ENCODE peak calls at places on chromosomes 12 and 14, in eight cellular contexts. F is HTR-8/SVneo; U is GM04504; A is GM23338; G is Kasumi-1; E is stimulated activated CD8-positive, alpha-beta memory T cell treated with anti-CD3 and anti-CD28 coated beads, Interleukin-15, amount 100 ng/mL, for 24 hours; C is ascending aorta; R is CD8-positive, alpha-beta T cell. P is an unnamed sample.

GRCh38 chr12:23611320-23611719 is 338.1 kb downstream of the SOX5 start:
- DNase-seq in G (no peak), U (no peak), C (no peak), F (no peak), E (no peak), R (no peak), A (no peak), P (no peak)

GRCh38 chr12:6372403-6373003 is 2.9 kb downstream of the SCNN1A start:
- DNase-seq in C (no peak), U (peak), G (peak), F (peak), R (no peak), A (peak), E (no peak), P (peak)

GRCh38 chr14:103705158-103705523 is 10.1 kb downstream of the XRCC3 start:
- DNase-seq in A (no peak), U (no peak), R (no peak), F (no peak), G (no peak), C (no peak), E (no peak), P (peak)

GRCh38 chr14:99382781-99383456 is 97.7 kb downstream of the SETD3 start:
- DNase-seq in R (no peak), C (no peak), U (no peak), F (peak), A (no peak), E (no peak), G (no peak), P (no peak)

GRCh38 chr14:104749111-104749649 is 3.8 kb upstream of the SIVA1 start:
- DNase-seq in R (no peak), E (no peak), A (no peak), U (peak), F (no peak), C (peak), G (no peak), P (no peak)

GRCh38 chr14:64682173-64682710 is 22.0 kb upstream of the PLEKHG3 start:
- DNase-seq in E (no peak), U (no peak), A (peak), C (peak), F (no peak), G (no peak), R (no peak), P (no peak)

GRCh38 chr12:93645702-93646101 is 31.5 kb upstream of the CRADD start:
- DNase-seq in U (no peak), G (no peak), E (no peak), R (no peak), A (no peak), F (no peak), C (no peak), P (no peak)

GRCh38 chr12:121461048-121461447 is 61.1 kb downstream of the RNF34 start:
- DNase-seq in U (no peak), C (no peak), G (no peak), A (no peak), E (no peak), R (no peak), F (no peak), P (no peak)

GRCh38 chr12:66548338-66549049 is 130.4 kb downstream of the GRIP1 start:
- DNase-seq in G (peak), E (no peak), U (no peak), F (no peak), C (no peak), A (peak), R (no peak), P (no peak)

GRCh38 chr14:20632831-20633771 is 8.4 kb downstream of the OR6S1 start:
- DNase-seq in F (no peak), C (no peak), R (peak), G (peak), A (peak), E (no peak), U (peak), P (peak)

GRCh38 chr12:102910137-102910536 is 6.9 kb downstream of the PAH start:
- DNase-seq in G (no peak), E (no peak), R (no peak), C (no peak), U (no peak), A (no peak), F (no peak), P (no peak)

GRCh38 chr12:8493084-8493483 is 20.2 kb upstream of the CLEC4D start:
- DNase-seq in C (no peak), A (no peak), F (no peak), G (peak), R (no peak), U (no peak), E (no peak), P (no peak)

GRCh38 chr12:27822076-27822712 is 42.2 kb upstream of the MANSC4 start:
- DNase-seq in A (no peak), G (no peak), R (peak), E (peak), F (peak), U (peak), C (no peak), P (peak)

GRCh38 chr12:29429999-29430698 is 49.2 kb upstream of the ERGIC2 start:
- DNase-seq in E (no peak), F (no peak), G (no peak), U (no peak), R (no peak), C (no peak), A (no peak), P (no peak)

GRCh38 chr14:95679995-95680735 is 6.1 kb upstream of the TCL1B start:
- DNase-seq in A (peak), G (no peak), U (no peak), C (no peak), E (no peak), R (no peak), F (no peak), P (no peak)

GRCh38 chr12:119940881-119941280 is 48.2 kb upstream of the BICDL1 start:
- DNase-seq in F (peak), U (peak), G (no peak), C (no peak), E (no peak), R (no peak), A (peak), P (peak)

GRCh38 chr12:116582610-116583009 is 23.4 kb downstream of the MAP1LC3B2 start:
- DNase-seq in U (no peak), A (no peak), G (no peak), E (no peak), C (no peak), R (no peak), F (no peak), P (no peak)

GRCh38 chr12:64757778-64758177 is 1.4 kb downstream of the GNS start:
- DNase-seq in F (no peak), R (no peak), U (no peak), G (no peak), C (no peak), E (no peak), A (no peak), P (no peak)

GRCh38 chr12:76916170-76916540 is 37.3 kb upstream of the CSRP2 start:
- DNase-seq in U (no peak), A (no peak), R (no peak), F (no peak), G (no peak), C (no peak), E (no peak), P (no peak)

GRCh38 chr12:132175496-132176357 is 31.5 kb downstream of the NOC4L start:
- DNase-seq in U (no peak), G (no peak), R (no peak), F (no peak), E (no peak), A (no peak), C (no peak), P (no peak)

GRCh38 chr14:55482936-55483605 is 42.7 kb upstream of the TBPL2 start:
- DNase-seq in C (no peak), F (peak), R (no peak), U (no peak), E (no peak), A (no peak), G (no peak), P (peak)

GRCh38 chr14:31717294-31718085 is 156.3 kb downstream of the NUBPL start:
- DNase-seq in R (no peak), U (no peak), E (no peak), F (no peak), G (no peak), C (no peak), A (no peak), P (no peak)

GRCh38 chr14:94816113-94816512 is 46.2 kb upstream of the GSC start:
- DNase-seq in R (no peak), C (no peak), U (no peak), F (no peak), A (peak), E (no peak), G (no peak), P (no peak)

GRCh38 chr12:89695100-89695499 is 13.5 kb downstream of the ATP2B1 start:
- DNase-seq in G (no peak), C (no peak), A (no peak), U (no peak), R (no peak), E (no peak), F (no peak), P (peak)

GRCh38 chr12:65106948-65107347 is 14.2 kb downstream of the WIF1 start:
- DNase-seq in R (no peak), E (no peak), F (no peak), C (no peak), U (no peak), G (peak), A (peak), P (peak)

GRCh38 chr12:48973531-48973930 is 2.0 kb upstream of the WNT10B start:
- DNase-seq in G (no peak), E (no peak), U (no peak), F (no peak), A (no peak), R (no peak), C (no peak), P (no peak)

GRCh38 chr14:75995372-75996041 is 9.9 kb downstream of the IFT43 start:
- DNase-seq in E (no peak), U (peak), R (no peak), C (peak), G (no peak), A (no peak), F (no peak), P (no peak)

P was measured in lung microvascular endothelial cell.